ENCODE peak calls at places on chromosomes 13 and 19, in seven cellular contexts. B, Z, E, D, F, G and N are unnamed samples.

GRCh38 chr13:39379667-39380655 is 223.0 kb downstream of the LHFPL6 start:
- DNase-seq in D (no peak), Z (no peak), B (no peak), F (no peak), G (no peak), E (no peak), N (no peak)

GRCh38 chr13:50299546-50300249 is 284.5 kb downstream of the KCNRG start:
- DNase-seq in Z (no peak), F (no peak), G (no peak), B (no peak), D (no peak), E (no peak), N (no peak)

GRCh38 chr19:4423727-4424126 is 21.3 kb downstream of the CHAF1A start:
- DNase-seq in D (no peak), Z (no peak), E (no peak), B (no peak), G (no peak), F (no peak), N (no peak)

GRCh38 chr13:99975626-99976025 is 4.1 kb upstream of the ZIC5 start:
- DNase-seq in G (no peak), B (no peak), F (no peak), Z (no peak), E (no peak), D (no peak), N (no peak)

GRCh38 chr19:38073806-38074685 is 150.0 kb downstream of the DPF1 start:
- DNase-seq in B (peak), Z (no peak), G (no peak), D (peak), F (no peak), E (no peak), N (no peak)

GRCh38 chr13:64723735-64724134 is 2506.4 kb downstream of the PCDH9 start:
- DNase-seq in D (no peak), F (peak), Z (peak), E (no peak), B (no peak), G (no peak), N (peak)

GRCh38 chr19:17232258-17232657 is 6.2 kb downstream of the OCEL1 start:
- DNase-seq in D (no peak), E (no peak), G (no peak), Z (no peak), F (no peak), B (no peak), N (no peak)

GRCh38 chr13:71864094-71864980 is 2.7 kb downstream of the DACH1 start:
- DNase-seq in B (peak), G (peak), Z (no peak), E (no peak), D (peak), F (no peak), N (no peak)

GRCh38 chr19:6969490-6969889 is 51.7 kb downstream of the MBD3L2B start:
- DNase-seq in Z (no peak), D (no peak), E (no peak), B (no peak), F (no peak), G (no peak), N (no peak)

GRCh38 chr19:14775855-14776254 is 2.5 kb downstream of the ADGRE2 start:
- DNase-seq in E (no peak), G (no peak), F (no peak), D (no peak), Z (no peak), B (no peak), N (no peak)

GRCh38 chr19:34232566-34233481 is 21.5 kb upstream of the GARRE1 start:
- DNase-seq in E (no peak), D (no peak), Z (peak), B (no peak), G (no peak), F (peak), N (peak)

GRCh38 chr19:10135551-10136334 is 16.0 kb upstream of the EIF3G start:
- DNase-seq in D (no peak), B (no peak), Z (no peak), G (no peak), E (no peak), F (no peak), N (no peak)

GRCh38 chr13:102392810-102393209 is 9.0 kb downstream of the FGF14 start:
- DNase-seq in Z (no peak), F (no peak), B (no peak), D (no peak), G (no peak), E (no peak), N (no peak)

GRCh38 chr13:42883771-42884170 is 102.4 kb downstream of the FAM216B start:
- DNase-seq in F (peak), G (peak), B (no peak), D (no peak), Z (no peak), E (no peak), N (peak)
- TF ChIP-seq CTCF in F (peak), G (no peak), B (no peak), D (no peak), Z (no peak), E (no peak), N (peak)

GRCh38 chr13:98228661-98229349 is 51.7 kb upstream of the RNF113B start:
- DNase-seq in Z (no peak), D (no peak), F (peak), G (no peak), B (no peak), E (no peak), N (peak)
- TF ChIP-seq CTCF in Z (no peak), D (no peak), F (no peak), G (no peak), B (no peak), E (no peak), N (no peak)

GRCh38 chr19:47095707-47096704 is 17.6 kb downstream of the ZC3H4 start:
- DNase-seq in Z (no peak), E (no peak), D (peak), G (peak), B (no peak), F (no peak), N (no peak)
- TF ChIP-seq CTCF in Z (no peak), E (no peak), D (no peak), G (no peak), B (no peak), F (no peak), N (no peak)

GRCh38 chr13:51603716-51604115 is 19.5 kb downstream of the WDFY2 start:
- DNase-seq in G (no peak), E (no peak), D (no peak), B (no peak), F (no peak), Z (no peak), N (no peak)

GRCh38 chr13:51600703-51601102 is 16.4 kb downstream of the WDFY2 start:
- DNase-seq in B (no peak), E (no peak), G (no peak), F (no peak), D (no peak), Z (no peak), N (no peak)

GRCh38 chr13:51594432-51594831 is 10.2 kb downstream of the WDFY2 start:
- DNase-seq in E (no peak), B (no peak), Z (no peak), G (no peak), D (no peak), F (no peak), N (no peak)

GRCh38 chr13:51601601-51602348 is 17.5 kb downstream of the WDFY2 start:
- DNase-seq in F (no peak), G (no peak), Z (no peak), B (no peak), E (no peak), D (no peak), N (no peak)

GRCh38 chr13:51599444-51600176 is 15.3 kb downstream of the WDFY2 start:
- DNase-seq in Z (no peak), F (no peak), D (no peak), G (no peak), B (no peak), E (no peak), N (no peak)
- TF ChIP-seq CTCF in Z (no peak), F (no peak), D (no peak), G (no peak), B (no peak), E (no peak), N (peak)

GRCh38 chr13:96650301-96650886 is 343.9 kb downstream of the OXGR1 start:
- DNase-seq in D (no peak), Z (no peak), B (no peak), E (no peak), G (no peak), F (no peak), N (no peak)
- TF ChIP-seq CTCF in D (no peak), Z (no peak), B (peak), E (no peak), G (no peak), F (no peak), N (no peak)

GRCh38 chr13:51995677-51996551 is 15.3 kb downstream of the ATP7B start:
- DNase-seq in E (no peak), B (no peak), G (peak), D (peak), F (no peak), Z (no peak), N (no peak)
- TF ChIP-seq CTCF in E (no peak), B (no peak), G (no peak), D (no peak), F (no peak), Z (no peak), N (no peak)